ENCODE peak calls at places on chromosomes 5 and 9, in four cellular contexts. One of them, this sample, is unnamed.

GRCh38 chr9:16039988-16040761 is 487.3 kb downstream of the CCDC171 start:
- DNase-seq in GM12878: no peak
- DNase-seq in HepG2: peak; percentile 9
- DNase-seq in K562: no peak
- DNase-seq in this sample: peak; percentile 7

GRCh38 chr5:152470167-152470566 is 65.1 kb upstream of the NMUR2 start:
- DNase-seq in K562: no peak
- DNase-seq in HepG2: no peak
- DNase-seq in GM12878: no peak
- DNase-seq in this sample: no peak

GRCh38 chr9:121645003-121645402 is 6.4 kb upstream of the DAB2IP start:
- DNase-seq in HepG2: no peak
- DNase-seq in K562: no peak
- DNase-seq in GM12878: no peak
- DNase-seq in this sample: no peak

GRCh38 chr9:841371-842209 is at the start of gene DMRT1:
- DNase-seq in K562: no peak
- DNase-seq in HepG2: no peak
- DNase-seq in GM12878: no peak
- DNase-seq in this sample: no peak

GRCh38 chr9:15468113-15468512 is 42.7 kb downstream of the PSIP1 start:
- DNase-seq in GM12878: no peak
- DNase-seq in HepG2: no peak
- DNase-seq in K562: no peak
- DNase-seq in this sample: no peak

GRCh38 chr9:136787690-136788400 is 3.3 kb upstream of the TMEM141 start:
- DNase-seq in GM12878: no peak
- DNase-seq in K562: peak; percentile 91
- DNase-seq in HepG2: peak; percentile 81
- DNase-seq in this sample: peak; percentile 68

GRCh38 chr9:131657456-131657855 is 82.4 kb downstream of the RAPGEF1 start:
- DNase-seq in HepG2: no peak
- DNase-seq in GM12878: no peak
- DNase-seq in K562: no peak
- DNase-seq in this sample: no peak

GRCh38 chr9:12933957-12934356 is 159.1 kb downstream of the LURAP1L start:
- DNase-seq in GM12878: no peak
- DNase-seq in HepG2: no peak
- DNase-seq in K562: no peak
- DNase-seq in this sample: no peak

GRCh38 chr9:111957856-111958631 is 61.4 kb downstream of the UGCG start:
- DNase-seq in K562: no peak
- DNase-seq in GM12878: no peak
- DNase-seq in HepG2: no peak
- DNase-seq in this sample: no peak

GRCh38 chr9:32218100-32218767 is 166.2 kb upstream of the ACO1 start:
- DNase-seq in GM12878: peak; percentile 50
- DNase-seq in K562: no peak
- DNase-seq in HepG2: no peak
- DNase-seq in this sample: no peak

GRCh38 chr5:45507174-45507573 is 189.0 kb downstream of the HCN1 start:
- DNase-seq in HepG2: no peak
- DNase-seq in K562: no peak
- DNase-seq in GM12878: no peak
- DNase-seq in this sample: no peak

GRCh38 chr5:90982576-90982975 is 400.5 kb downstream of the ARRDC3 start:
- DNase-seq in K562: peak; percentile 66
- DNase-seq in HepG2: no peak
- DNase-seq in GM12878: no peak
- DNase-seq in this sample: no peak

GRCh38 chr5:3490962-3491477 is 104.6 kb upstream of the IRX1 start:
- DNase-seq in K562: no peak
- DNase-seq in GM12878: no peak
- DNase-seq in HepG2: peak; percentile 2
- DNase-seq in this sample: no peak

GRCh38 chr5:107304671-107305070 is 366.1 kb downstream of the EFNA5 start:
- DNase-seq in GM12878: no peak
- DNase-seq in K562: no peak
- DNase-seq in HepG2: no peak
- DNase-seq in this sample: no peak

GRCh38 chr5:81948349-81948748 is 23.5 kb upstream of the ATG10 start:
- DNase-seq in K562: no peak
- DNase-seq in HepG2: no peak
- DNase-seq in GM12878: no peak
- DNase-seq in this sample: no peak

GRCh38 chr5:103645816-103646215 is 83.2 kb upstream of the NUDT12 start:
- DNase-seq in GM12878: no peak
- DNase-seq in K562: no peak
- DNase-seq in HepG2: no peak
- DNase-seq in this sample: no peak

GRCh38 chr5:7464182-7464581 is 68.2 kb downstream of the ADCY2 start:
- DNase-seq in HepG2: no peak
- DNase-seq in GM12878: no peak
- DNase-seq in K562: no peak
- DNase-seq in this sample: no peak

GRCh38 chr9:111222757-111223156 is 107.3 kb downstream of the OR2K2 start:
- DNase-seq in HepG2: no peak
- DNase-seq in K562: no peak
- DNase-seq in GM12878: no peak
- DNase-seq in this sample: no peak

GRCh38 chr5:15203376-15203775 is 296.6 kb upstream of the FBXL7 start:
- DNase-seq in HepG2: no peak
- DNase-seq in K562: no peak
- DNase-seq in GM12878: no peak
- DNase-seq in this sample: no peak

GRCh38 chr5:172264814-172265213 is 18.8 kb downstream of the UBTD2 start:
- DNase-seq in K562: no peak
- DNase-seq in HepG2: no peak
- DNase-seq in GM12878: no peak
- DNase-seq in this sample: no peak

GRCh38 chr5:452856-453710 is 10.1 kb downstream of the EXOC3 start:
- DNase-seq in GM12878: no peak
- DNase-seq in K562: no peak
- DNase-seq in HepG2: no peak
- DNase-seq in this sample: no peak

GRCh38 chr5:153256-153655 is 38.0 kb upstream of the LRRC14B start:
- DNase-seq in HepG2: no peak
- DNase-seq in K562: no peak
- DNase-seq in GM12878: no peak
- DNase-seq in this sample: no peak

GRCh38 chr9:95512751-95513120 is 4.0 kb downstream of the PTCH1 start:
- DNase-seq in HepG2: no peak
- DNase-seq in K562: peak; percentile 51
- DNase-seq in GM12878: no peak
- DNase-seq in this sample: no peak

GRCh38 chr9:120905794-120906248 is 20.8 kb downstream of the TRAF1 start:
- DNase-seq in K562: no peak
- DNase-seq in GM12878: no peak
- DNase-seq in HepG2: no peak
- DNase-seq in this sample: no peak

DNA sequence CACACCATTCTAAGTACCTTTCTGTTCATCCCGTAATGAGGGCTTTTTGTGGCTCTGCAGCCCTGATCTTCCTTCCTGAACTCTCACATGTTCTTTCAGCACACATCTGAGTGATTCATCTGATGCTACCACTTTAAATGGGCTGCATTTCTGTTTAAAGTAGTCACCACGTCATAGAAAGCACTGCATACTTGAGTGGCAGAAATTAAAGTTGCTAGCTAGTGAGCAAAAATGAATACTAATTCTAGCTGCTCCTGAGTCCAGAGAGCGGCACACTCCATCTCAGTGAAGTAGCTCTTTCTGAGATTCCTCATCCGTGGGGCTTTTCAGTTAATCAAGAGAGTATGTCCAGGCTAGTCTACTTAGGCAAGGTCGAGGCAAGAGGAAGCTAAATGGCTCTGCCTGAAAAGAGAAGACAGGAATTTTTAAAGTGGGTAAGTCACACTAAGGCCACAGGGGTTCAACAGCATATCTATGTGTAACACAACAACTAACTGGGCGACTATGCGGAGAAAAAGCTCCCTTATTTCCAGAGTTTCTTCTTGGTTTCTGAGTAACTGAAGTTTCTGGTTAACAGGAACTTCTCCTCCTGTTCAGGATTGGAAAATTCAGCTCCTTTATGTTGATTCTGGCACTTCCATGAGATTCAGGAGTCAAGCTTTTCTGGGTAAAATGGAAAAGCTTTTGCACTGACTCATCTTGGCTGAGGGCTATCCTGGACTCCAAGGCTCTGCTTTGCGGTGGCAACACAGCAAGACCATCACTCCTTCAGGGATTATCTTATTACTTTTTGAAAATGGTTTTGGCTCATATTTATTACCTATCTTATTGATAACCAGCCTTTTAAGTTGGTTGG is 109.5 kb downstream of the TAF11L14 start:
- DNase-seq in K562: no peak
- DNase-seq in HepG2: no peak
- DNase-seq in GM12878: no peak
- DNase-seq in this sample: no peak
- TF ChIP-seq FOXM1 in K562: no peak
- TF ChIP-seq FOXM1 in HepG2: no peak
- TF ChIP-seq FOXM1 in GM12878: no peak
- TF ChIP-seq FOXM1 in this sample: no peak

GRCh38 chr5:56610093-56610698 is 205.2 kb upstream of the MAP3K1 start:
- DNase-seq in HepG2: no peak
- DNase-seq in K562: no peak
- DNase-seq in GM12878: no peak
- DNase-seq in this sample: no peak
- TF ChIP-seq FOXK2 in HepG2: no peak
- TF ChIP-seq FOXK2 in K562: no peak
- TF ChIP-seq FOXK2 in GM12878: no peak
- TF ChIP-seq FOXK2 in this sample: no peak

GRCh38 chr9:127778280-127779135 is at the start of gene SH2D3C:
- DNase-seq in K562: peak; percentile 37
- DNase-seq in HepG2: no peak
- DNase-seq in GM12878: no peak
- DNase-seq in this sample: no peak
- TF ChIP-seq FOXM1 in K562: peak; percentile 80
- TF ChIP-seq FOXM1 in HepG2: no peak
- TF ChIP-seq FOXM1 in GM12878: no peak
- TF ChIP-seq FOXM1 in this sample: no peak

GRCh38 chr5:179577286-179577960 is 27.1 kb downstream of the RUFY1 start:
- DNase-seq in GM12878: no peak
- DNase-seq in K562: no peak
- DNase-seq in HepG2: no peak
- DNase-seq in this sample: no peak
- TF ChIP-seq FOXK2 in GM12878: no peak
- TF ChIP-seq FOXK2 in K562: no peak
- TF ChIP-seq FOXK2 in HepG2: no peak
- TF ChIP-seq FOXK2 in this sample: no peak

DNA sequence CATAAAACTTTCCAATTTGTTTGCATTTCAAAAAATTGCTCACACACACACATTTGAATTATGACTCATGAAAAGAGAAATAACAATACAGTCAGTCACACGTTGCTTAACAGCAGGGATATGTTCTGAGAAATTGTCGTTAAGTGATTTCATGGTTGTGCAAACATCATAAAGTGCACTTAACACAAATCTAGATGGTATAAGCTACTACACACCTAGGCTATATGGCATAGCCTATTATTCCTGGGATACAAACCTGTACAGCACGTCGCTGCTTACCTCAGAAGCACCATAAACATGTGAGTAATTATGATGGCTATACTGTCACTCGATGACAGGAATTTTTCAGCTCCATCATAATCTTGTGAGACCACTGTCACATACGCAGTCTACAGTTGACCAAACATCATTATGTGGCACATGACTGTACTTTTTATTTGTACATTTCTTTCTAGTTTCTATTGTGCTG is 378.2 kb downstream of the ACTL7B start:
- DNase-seq in K562: no peak
- DNase-seq in GM12878: no peak
- DNase-seq in HepG2: peak; percentile 32
- DNase-seq in this sample: no peak
- TF ChIP-seq FOXM1 in K562: no peak
- TF ChIP-seq FOXM1 in GM12878: no peak
- TF ChIP-seq FOXM1 in HepG2: no peak
- TF ChIP-seq FOXM1 in this sample: no peak

GRCh38 chr9:109780453-109781033 is 545 bp downstream of the PALM2AKAP2 start:
- DNase-seq in HepG2: no peak
- DNase-seq in GM12878: no peak
- DNase-seq in K562: no peak
- DNase-seq in this sample: peak; percentile 11
- TF ChIP-seq FOXK2 in HepG2: no peak
- TF ChIP-seq FOXK2 in GM12878: no peak
- TF ChIP-seq FOXK2 in K562: no peak
- TF ChIP-seq FOXK2 in this sample: no peak

GRCh38 chr9:135641047-135641446 is 1.7 kb upstream of the GLT6D1 start:
- DNase-seq in HepG2: no peak
- DNase-seq in K562: no peak
- DNase-seq in GM12878: no peak
- DNase-seq in this sample: no peak

GRCh38 chr9:135644631-135645218 is 5.4 kb upstream of the GLT6D1 start:
- DNase-seq in K562: no peak
- DNase-seq in HepG2: no peak
- DNase-seq in GM12878: no peak
- DNase-seq in this sample: no peak

GRCh38 chr9:135639196-135639595 is at the start of gene GLT6D1:
- DNase-seq in K562: no peak
- DNase-seq in HepG2: no peak
- DNase-seq in GM12878: no peak
- DNase-seq in this sample: no peak

DNA sequence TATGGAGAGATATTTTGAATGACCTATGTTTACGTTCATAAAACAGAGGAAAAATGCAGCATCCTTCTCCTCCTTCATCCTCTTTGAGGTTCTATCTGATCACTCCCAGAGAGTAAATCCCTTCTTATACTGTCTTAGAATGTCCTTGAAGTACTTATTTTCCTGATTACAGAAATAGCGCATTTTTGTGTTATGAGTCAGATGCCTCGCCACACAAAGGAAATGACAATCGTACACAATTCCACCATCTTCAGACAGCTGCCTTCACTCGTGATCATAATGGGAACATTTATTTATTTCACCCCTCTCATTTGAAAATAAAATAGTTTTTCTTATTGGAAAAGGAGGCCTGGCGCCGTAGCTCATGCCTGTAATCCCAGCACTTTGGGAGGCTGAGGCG is 2.4 kb upstream of the GLT6D1 start:
- DNase-seq in GM12878: no peak
- DNase-seq in K562: no peak
- DNase-seq in HepG2: no peak
- DNase-seq in this sample: no peak
- TF ChIP-seq FOXM1 in GM12878: no peak
- TF ChIP-seq FOXM1 in K562: no peak
- TF ChIP-seq FOXM1 in HepG2: no peak
- TF ChIP-seq FOXM1 in this sample: no peak

DNA sequence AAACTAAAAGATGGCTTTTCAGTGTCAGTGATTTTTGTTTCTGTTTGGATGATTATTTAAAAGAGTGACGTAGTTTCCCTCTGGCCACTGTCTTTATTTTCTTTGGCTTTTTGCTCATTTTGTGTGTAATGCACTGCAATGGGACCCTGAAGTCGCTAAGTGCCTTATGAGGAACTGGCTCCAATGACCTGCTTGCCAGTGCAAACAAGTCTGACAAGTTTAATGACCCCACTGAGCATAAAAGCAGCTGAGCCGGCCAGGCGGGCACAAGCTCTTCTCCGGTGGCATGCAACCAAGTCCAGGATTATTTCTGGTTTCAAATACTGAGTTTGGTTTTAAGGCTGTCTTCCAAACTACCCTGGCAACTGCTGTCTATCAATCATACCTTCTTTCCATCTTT is 15.6 kb upstream of the GNA14 start:
- DNase-seq in K562: no peak
- DNase-seq in GM12878: no peak
- DNase-seq in HepG2: no peak
- DNase-seq in this sample: no peak
- TF ChIP-seq FOXK2 in K562: no peak
- TF ChIP-seq FOXK2 in GM12878: no peak
- TF ChIP-seq FOXK2 in HepG2: no peak
- TF ChIP-seq FOXK2 in this sample: no peak

GRCh38 chr9:4126184-4126865 is 173.5 kb downstream of the GLIS3 start:
- DNase-seq in K562: no peak
- DNase-seq in HepG2: no peak
- DNase-seq in GM12878: no peak
- DNase-seq in this sample: no peak
- TF ChIP-seq FOXM1 in K562: no peak
- TF ChIP-seq FOXM1 in HepG2: no peak
- TF ChIP-seq FOXM1 in GM12878: no peak
- TF ChIP-seq FOXM1 in this sample: no peak

This sample was measured in HEK293T.